ENCODE peak calls at places on chromosomes 13 and 19, in nine cellular contexts. P, J, N, X, C, Z, R, M and F are unnamed samples.

GRCh38 chr13:86900906-86901305 is 770.3 kb upstream of the SLITRK5 start:
- DNase-seq in P (no peak), J (no peak), N (no peak), X (no peak), C (no peak), Z (no peak), R (no peak), M (no peak), F (peak; percentile 49)

GRCh38 chr19:48398329-48399235 is 5.1 kb downstream of the GRIN2D start:
- DNase-seq in P (peak; percentile 99), J (peak; percentile 86), N (peak; percentile 68), X (peak; percentile 90), C (peak; percentile 68), Z (peak; percentile 93), R (peak; percentile 70), M (peak; percentile 82), F (peak; percentile 64)

GRCh38 chr19:8174706-8175105 is 25.3 kb upstream of the FBN3 start:
- DNase-seq in P (no peak), J (no peak), N (no peak), X (no peak), C (peak; percentile 77), Z (no peak), R (no peak), M (no peak), F (peak; percentile 69)

GRCh38 chr19:35395762-35396199 is 24.9 kb downstream of the GPR42 start:
- DNase-seq in P (peak; percentile 56), J (peak; percentile 24), N (no peak), X (peak; percentile 67), C (no peak), Z (no peak), R (peak; percentile 48), M (peak; percentile 28), F (no peak)

GRCh38 chr13:77898097-77898496 is 20.5 kb downstream of the EDNRB start:
- DNase-seq in P (no peak), J (no peak), N (no peak), X (no peak), C (peak; percentile 33), Z (peak; percentile 62), R (no peak), M (no peak), F (no peak)

GRCh38 chr19:434152-434960 is 25.4 kb upstream of the C2CD4C start:
- DNase-seq in P (no peak), J (no peak), N (no peak), X (no peak), C (no peak), Z (no peak), R (no peak), M (no peak), F (no peak)

GRCh38 chr13:26061947-26062346 is 10.1 kb upstream of the SHISA2 start:
- DNase-seq in P (no peak), J (no peak), N (no peak), X (peak; percentile 16), C (peak; percentile 90), Z (peak; percentile 73), R (no peak), M (no peak), F (peak; percentile 89)

GRCh38 chr19:19778666-19779065 is 42.9 kb downstream of the ZNF506 start:
- DNase-seq in P (no peak), J (no peak), N (no peak), X (no peak), C (no peak), Z (peak; percentile 6), R (no peak), M (no peak), F (no peak)

GRCh38 chr19:53467138-53467502 is 413 bp upstream of the ZNF813 start:
- DNase-seq in P (no peak), J (no peak), N (no peak), X (peak; percentile 28), C (no peak), Z (no peak), R (no peak), M (peak; percentile 26), F (peak; percentile 2)

GRCh38 chr13:37141011-37141410 is 35.5 kb upstream of the CSNK1A1L start:
- DNase-seq in P (no peak), J (no peak), N (no peak), X (no peak), C (no peak), Z (no peak), R (no peak), M (no peak), F (peak; percentile 88)

GRCh38 chr13:52053460-52053859 is 29.0 kb downstream of the UTP14C start:
- DNase-seq in P (no peak), J (no peak), N (no peak), X (peak; percentile 59), C (no peak), Z (no peak), R (no peak), M (no peak), F (no peak)

GRCh38 chr13:73514208-73514607 is 455.4 kb downstream of the KLF5 start:
- DNase-seq in P (no peak), J (no peak), N (no peak), X (no peak), C (no peak), Z (no peak), R (no peak), M (no peak), F (no peak)

GRCh38 chr19:33467851-33468250 is 53.7 kb downstream of the PEPD start:
- DNase-seq in P (peak; percentile 35), J (no peak), N (no peak), X (no peak), C (no peak), Z (no peak), R (peak; percentile 16), M (no peak), F (no peak)

GRCh38 chr19:29992233-29992867 is 50.3 kb downstream of the URI1 start:
- DNase-seq in P (no peak), J (no peak), N (no peak), X (no peak), C (no peak), Z (no peak), R (no peak), M (no peak), F (no peak)

GRCh38 chr19:34555447-34555846 is 73.9 kb downstream of the WTIP start:
- DNase-seq in P (peak; percentile 80), J (no peak), N (no peak), X (no peak), C (peak; percentile 32), Z (peak; percentile 3), R (no peak), M (no peak), F (no peak)

GRCh38 chr13:29801737-29802305 is 48.6 kb downstream of the UBL3 start:
- DNase-seq in P (peak; percentile 46), J (no peak), N (no peak), X (no peak), C (no peak), Z (peak; percentile 25), R (no peak), M (no peak), F (no peak)

GRCh38 chr13:105139380-105140285 is 1395.8 kb downstream of the EFNB2 start:
- DNase-seq in P (peak; percentile 59), J (peak; percentile 52), N (peak; percentile 59), X (no peak), C (no peak), Z (peak; percentile 32), R (no peak), M (peak; percentile 21), F (no peak)

GRCh38 chr13:107305178-107305577 is 737.2 kb upstream of the ARGLU1 start:
- DNase-seq in P (no peak), J (no peak), N (no peak), X (no peak), C (no peak), Z (no peak), R (no peak), M (no peak), F (no peak)

GRCh38 chr13:80524447-80525215 is 183.7 kb upstream of the SPRY2 start:
- DNase-seq in P (no peak), J (no peak), N (no peak), X (no peak), C (no peak), Z (no peak), R (no peak), M (no peak), F (peak; percentile 6)

GRCh38 chr13:113404723-113405471 is 41.0 kb upstream of the GRTP1 start:
- DNase-seq in P (peak; percentile 58), J (no peak), N (no peak), X (no peak), C (no peak), Z (no peak), R (peak; percentile 16), M (no peak), F (no peak)
- H3K4me1 ChIP-seq in P (no peaks in the 10 kb centered on the region), J (no peaks in the 10 kb centered on the region), N (peaks cover 58% of the 10 kb centered on the region), X (no peaks in the 10 kb centered on the region), C (peaks cover 1% of the 10 kb centered on the region), Z (peaks cover 30% of the 10 kb centered on the region), R (no peaks in the 10 kb centered on the region), M (peaks cover 41% of the 10 kb centered on the region), F (peaks cover 10% of the 10 kb centered on the region)

GRCh38 chr13:111210488-111210887 is 95.4 kb downstream of the ARHGEF7 start:
- DNase-seq in P (no peak), J (no peak), N (no peak), X (peak; percentile 51), C (peak; percentile 29), Z (peak; percentile 88), R (no peak), M (peak; percentile 51), F (peak; percentile 87)
- H3K4me1 ChIP-seq in P (peaks cover 2% of the 10 kb centered on the region), J (no peaks in the 10 kb centered on the region), N (peaks cover 76% of the 10 kb centered on the region), X (peaks cover 26% of the 10 kb centered on the region), C (peaks cover 10% of the 10 kb centered on the region), Z (peaks cover 22% of the 10 kb centered on the region), R (no peaks in the 10 kb centered on the region), M (peaks cover 71% of the 10 kb centered on the region), F (peaks cover 31% of the 10 kb centered on the region)

GRCh38 chr13:23572836-23573235 is 2.6 kb downstream of the TNFRSF19 start:
- DNase-seq in P (no peak), J (no peak), N (no peak), X (no peak), C (no peak), Z (no peak), R (no peak), M (no peak), F (no peak)
- H3K4me1 ChIP-seq in P (peaks cover 12% of the 10 kb centered on the region), J (no peaks in the 10 kb centered on the region), N (peaks cover 11% of the 10 kb centered on the region), X (peaks cover 3% of the 10 kb centered on the region), C (peaks cover 14% of the 10 kb centered on the region), Z (peaks cover 26% of the 10 kb centered on the region), R (no peaks in the 10 kb centered on the region), M (peaks cover 9% of the 10 kb centered on the region), F (peaks cover 7% of the 10 kb centered on the region)

GRCh38 chr19:18499055-18499775 is 22.7 kb downstream of the ELL start:
- DNase-seq in P (no peak), J (no peak), N (no peak), X (no peak), C (no peak), Z (no peak), R (no peak), M (no peak), F (no peak)

GRCh38 chr19:18494267-18494607 is 27.6 kb downstream of the ELL start:
- DNase-seq in P (no peak), J (no peak), N (no peak), X (no peak), C (no peak), Z (peak; percentile 47), R (no peak), M (no peak), F (peak; percentile 56)

GRCh38 chr19:18496167-18496979 is 25.5 kb downstream of the ELL start:
- DNase-seq in P (no peak), J (peak; percentile 60), N (no peak), X (no peak), C (peak; percentile 82), Z (peak; percentile 43), R (no peak), M (peak; percentile 35), F (peak; percentile 44)

GRCh38 chr19:18495204-18495911 is 26.5 kb downstream of the ELL start:
- DNase-seq in P (no peak), J (no peak), N (no peak), X (no peak), C (no peak), Z (no peak), R (no peak), M (no peak), F (no peak)

GRCh38 chr19:18496980-18497256 is 25.0 kb downstream of the ELL start:
- DNase-seq in P (no peak), J (no peak), N (no peak), X (no peak), C (no peak), Z (no peak), R (no peak), M (no peak), F (no peak)
- H3K4me1 ChIP-seq in P (no peaks in the 10 kb centered on the region), J (peaks cover 25% of the 10 kb centered on the region), N (peaks cover 99% of the 10 kb centered on the region), X (peaks cover 9% of the 10 kb centered on the region), C (peaks cover 19% of the 10 kb centered on the region), Z (peaks cover 16% of the 10 kb centered on the region), R (peaks cover 23% of the 10 kb centered on the region), M (peaks cover 79% of the 10 kb centered on the region), F (peaks cover 19% of the 10 kb centered on the region)